ENCODE peak calls at places on chromosomes 1 and 21, in five cellular contexts. M is esophagus muscularis mucosa, P is iris pigment epithelial cell, A is esophagus squamous epithelium, K is IMR-90. G is an unnamed sample.

GRCh38 chr1:172764378-172764777 is 105.5 kb downstream of the FASLG start:
- DNase-seq in A (no peak), M (no peak), P (no peak), K (no peak), G (peak; percentile 66)

GRCh38 chr1:24501371-24502167 is 1.1 kb upstream of the RCAN3 start:
- DNase-seq in K (no peak), M (no peak), P (peak; percentile 51), A (no peak), G (peak; percentile 39)

GRCh38 chr21:46153259-46154154 is 1.9 kb downstream of the FTCD start:
- DNase-seq in M (no peak), P (peak; percentile 33), K (no peak), A (no peak), G (peak; percentile 60)

GRCh38 chr1:226512076-226512728 is 36.4 kb upstream of the STUM start:
- DNase-seq in K (no peak), P (no peak), M (no peak), A (no peak), G (no peak)

GRCh38 chr1:28601696-28602095 is 9.6 kb downstream of the RAB42 start:
- DNase-seq in A (no peak), P (peak; percentile 92), K (peak; percentile 97), M (no peak), G (peak; percentile 54)

GRCh38 chr21:28893687-28894086 is 99.0 kb downstream of the LTN1 start:
- DNase-seq in A (no peak), P (no peak), K (no peak), M (no peak), G (no peak)

GRCh38 chr1:226638608-226639007 is 90.0 kb downstream of the STUM start:
- DNase-seq in A (no peak), P (no peak), M (no peak), K (no peak), G (no peak)

GRCh38 chr1:56516539-56517252 is 62.7 kb downstream of the PLPP3 start:
- DNase-seq in A (no peak), P (peak; percentile 55), M (no peak), K (peak; percentile 65), G (no peak)

GRCh38 chr1:14626869-14627607 is 28.6 kb downstream of the KAZN start:
- DNase-seq in A (no peak), K (peak; percentile 3), P (no peak), M (no peak), G (no peak)

GRCh38 chr1:151721788-151722510 is 627 bp downstream of the RIIAD1 start:
- DNase-seq in P (no peak), M (no peak), K (peak; percentile 13), A (no peak), G (no peak)

GRCh38 chr1:206586501-206587445 is 25.5 kb downstream of the EIF2D start:
- DNase-seq in M (no peak), A (no peak), P (no peak), K (no peak), G (no peak)

GRCh38 chr1:155127672-155128468 is at the start of gene EFNA1:
- DNase-seq in K (no peak), A (no peak), P (peak; percentile 12), M (no peak), G (peak; percentile 36)

GRCh38 chr1:42736152-42736551 is 3.9 kb downstream of the CLDN19 start:
- DNase-seq in A (no peak), M (peak; percentile 45), K (no peak), P (peak; percentile 29), G (no peak)

GRCh38 chr1:239995281-239995680 is 96.4 kb upstream of the FMN2 start:
- DNase-seq in A (no peak), K (no peak), P (no peak), M (peak; percentile 68), G (no peak)

GRCh38 chr1:208219659-208220282 is 24.4 kb downstream of the PLXNA2 start:
- DNase-seq in M (no peak), P (peak; percentile 87), A (no peak), K (peak; percentile 61), G (no peak)

GRCh38 chr1:56806804-56807203 is 12.4 kb downstream of the FYB2 start:
- DNase-seq in M (no peak), K (no peak), P (no peak), A (no peak), G (no peak)